ENCODE peak calls at places on chromosomes 4 and X, in four cellular contexts. Q, H, P and Z are unnamed samples. For H3K4me1, the result is how much of the 10 kb centered on the place peaks cover.

GRCh38 chr4:6907658-6908191 is 1.9 kb upstream of the TBC1D14 start:
- DNase-seq in H (peak), Q (peak), P (peak), Z (peak)

GRCh38 chrX:506341-506740 is 119.6 kb upstream of the PPP2R3B start:
- DNase-seq in P (no peak), H (no peak), Q (no peak), Z (no peak)

GRCh38 chrX:50971390-50971789 is 60.9 kb downstream of the BMP15 start:
- DNase-seq in Q (no peak), P (no peak), H (no peak), Z (no peak)

GRCh38 chrX:9677098-9677739 is 88.4 kb downstream of the GPR143 start:
- DNase-seq in Q (peak), P (peak), H (peak), Z (peak)

GRCh38 chrX:30713061-30713525 is 59.9 kb downstream of the GK start:
- DNase-seq in H (peak), Q (peak), P (peak), Z (peak)

GRCh38 chr4:40124690-40125089 is 68.0 kb downstream of the N4BP2 start:
- DNase-seq in P (no peak), Q (no peak), H (no peak), Z (no peak)

GRCh38 chr4:14916554-14917304 is 85.6 kb upstream of the CPEB2 start:
- DNase-seq in H (no peak), P (no peak), Q (peak), Z (no peak)

GRCh38 chr4:94304365-94304971 is 38.2 kb downstream of the HPGDS start:
- DNase-seq in H (peak), Q (no peak), P (no peak), Z (no peak)

GRCh38 chr4:66927937-66928336 is 617.4 kb downstream of the CENPC start:
- DNase-seq in H (no peak), Q (no peak), P (no peak), Z (no peak)

GRCh38 chr4:87268401-87268800 is 48.0 kb upstream of the KLHL8 start:
- DNase-seq in Q (no peak), H (no peak), P (no peak), Z (no peak)

GRCh38 chr4:38868055-38868965 is 704 bp downstream of the FAM114A1 start:
- DNase-seq in P (peak), H (peak), Q (peak), Z (peak)

GRCh38 chrX:112233164-112233563 is 150.6 kb upstream of the TRPC5 start:
- DNase-seq in Q (no peak), H (no peak), P (no peak), Z (no peak)

GRCh38 chr4:147769386-147769785 is 37.5 kb downstream of the ARHGAP10 start:
- DNase-seq in Q (no peak), P (no peak), H (no peak), Z (no peak)

GRCh38 chr4:40630335-40631021 is 814 bp upstream of the RBM47 start:
- DNase-seq in H (peak), Q (peak), P (peak), Z (peak)

GRCh38 chr4:101419324-101420135 is 72.2 kb upstream of the PPP3CA start:
- DNase-seq in Q (no peak), H (peak), P (peak), Z (no peak)

GRCh38 chr4:133320576-133321170 is 171.6 kb downstream of the PCDH10 start:
- DNase-seq in P (no peak), H (no peak), Q (no peak), Z (no peak)

GRCh38 chr4:31089815-31090214 is 369.6 kb downstream of the PCDH7 start:
- DNase-seq in P (no peak), Q (peak), H (peak), Z (no peak)

GRCh38 chr4:151691639-151692442 is 69.0 kb downstream of the GATB start:
- DNase-seq in P (no peak), H (peak), Q (peak), Z (no peak)

GRCh38 chr4:82431026-82431745 is 796 bp downstream of the ENOPH1 start:
- DNase-seq in P (peak), Q (peak), H (peak), Z (peak)

GRCh38 chr4:8544741-8545438 is 35.3 kb upstream of the GPR78 start:
- DNase-seq in Q (no peak), P (no peak), H (no peak), Z (no peak)

GRCh38 chr4:163623787-163624186 is 129.3 kb downstream of the TMA16 start:
- DNase-seq in Q (no peak), P (no peak), H (no peak), Z (no peak)

GRCh38 chr4:177596035-177596434 is 153.8 kb upstream of the AGA start:
- DNase-seq in P (no peak), Q (no peak), H (no peak), Z (no peak)

GRCh38 chrX:114930227-114930626 is 87.2 kb downstream of the IL13RA2 start:
- DNase-seq in H (no peak), Q (no peak), P (no peak), Z (no peak)

GRCh38 chr4:143411527-143412480 is 75.1 kb downstream of the GAB1 start:
- DNase-seq in Q (no peak), H (no peak), P (no peak), Z (no peak)

GRCh38 chr4:26032142-26032541 is 118.1 kb downstream of the SMIM20 start:
- DNase-seq in P (no peak), Q (no peak), H (no peak), Z (no peak)

GRCh38 chrX:107025538-107025937 is 25.5 kb upstream of the MORC4 start:
- DNase-seq in P (no peak), H (no peak), Q (no peak), Z (no peak)

GRCh38 chr4:150582101-150582565 is at the start of gene MAB21L2:
- DNase-seq in Q (no peak), P (no peak), H (no peak), Z (no peak)

GRCh38 chr4:171896426-171896825 is 83.2 kb downstream of the GALNTL6 start:
- DNase-seq in P (no peak), H (no peak), Q (no peak), Z (no peak)

GRCh38 chr4:113955948-113956347 is 23.5 kb downstream of the ARSJ start:
- DNase-seq in H (no peak), Q (no peak), P (no peak), Z (no peak)

GRCh38 chr4:140061883-140062282 is 92.1 kb downstream of the MAML3 start:
- DNase-seq in P (no peak), H (no peak), Q (no peak), Z (no peak)

GRCh38 chrX:110964761-110965160 is 131.2 kb upstream of the PAK3 start:
- DNase-seq in Q (no peak), H (no peak), P (no peak), Z (no peak)

GRCh38 chr4:174398728-174399127 is 115.0 kb downstream of the CEP44 start:
- DNase-seq in Q (no peak), P (no peak), H (no peak), Z (no peak)

GRCh38 chr4:160110891-160111290 is 1008.0 kb downstream of the RAPGEF2 start:
- DNase-seq in P (no peak), H (no peak), Q (no peak), Z (no peak)

GRCh38 chrX:121301822-121302221 is 254.4 kb downstream of the GLUD2 start:
- DNase-seq in P (no peak), H (no peak), Q (no peak), Z (no peak)

GRCh38 chr4:99655315-99656081 is 2.1 kb downstream of the C4orf54 start:
- DNase-seq in P (no peak), Q (peak), H (no peak), Z (no peak)

GRCh38 chr4:10622728-10623127 is 61.8 kb downstream of the CLNK start:
- DNase-seq in H (no peak), Q (no peak), P (no peak), Z (no peak)

GRCh38 chr4:101103381-101104142 is 243.8 kb downstream of the PPP3CA start:
- DNase-seq in H (no peak), Q (no peak), P (no peak), Z (no peak)

GRCh38 chr4:101888472-101888871 is 97.9 kb downstream of the BANK1 start:
- DNase-seq in H (no peak), P (no peak), Q (no peak), Z (no peak)

DNA sequence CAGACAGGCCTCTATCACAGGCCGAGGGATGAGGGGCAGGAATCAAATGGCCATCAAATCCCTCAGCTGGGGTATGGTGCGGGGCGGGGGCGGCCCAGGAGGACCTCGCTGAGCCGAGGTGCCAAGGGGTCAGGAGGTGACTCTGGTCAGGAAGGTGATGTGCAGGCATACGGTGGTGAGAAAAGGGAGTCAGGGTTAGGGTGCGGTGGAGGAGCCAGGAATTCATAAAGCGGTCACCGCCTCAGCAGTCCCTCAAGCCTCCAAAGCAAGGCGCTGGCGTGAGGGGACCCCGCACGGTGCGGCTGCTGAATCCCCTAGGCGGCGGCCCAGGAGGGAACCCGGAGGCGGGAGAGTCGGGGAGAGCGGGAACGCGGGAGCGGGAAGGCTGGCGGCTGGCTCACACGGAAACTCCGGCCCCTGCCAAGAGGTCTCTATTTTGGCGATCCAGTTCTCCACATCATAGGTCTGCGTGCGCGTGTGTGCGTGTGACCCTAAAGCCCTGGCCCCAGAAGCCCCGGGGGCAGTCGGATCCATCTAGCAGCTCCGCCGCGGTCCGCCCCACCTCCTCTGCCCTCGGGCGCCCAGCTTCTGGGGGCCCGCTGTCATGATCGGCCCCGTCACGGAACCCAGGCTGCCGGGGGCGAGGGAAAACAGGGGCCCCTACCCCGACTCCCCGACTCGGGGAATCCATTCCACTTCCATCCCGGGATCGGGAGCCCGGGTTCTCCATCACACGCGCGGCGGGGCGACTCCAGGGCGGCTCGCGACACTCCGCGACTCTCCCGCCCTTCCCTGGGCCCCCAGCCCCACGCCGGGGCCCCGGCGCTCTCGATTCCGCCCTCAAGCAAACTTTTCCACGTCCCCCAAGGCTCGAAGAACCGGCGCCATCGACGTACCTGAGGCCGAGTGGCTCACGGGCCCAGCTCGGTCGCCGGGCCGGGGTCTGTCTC is 593 bp downstream of the ELF4 start:
- DNase-seq in P (no peak), Q (no peak), H (no peak), Z (no peak)
- H3K4me1 ChIP-seq in P (under half), Q (under half), H (under half), Z (under half)

GRCh38 chrX:132488819-132489255 is at the start of gene MBNL3:
- DNase-seq in Q (peak), H (peak), P (peak), Z (no peak)

GRCh38 chrX:132490086-132490419 is 1.2 kb upstream of the MBNL3 start:
- DNase-seq in P (peak), H (no peak), Q (no peak), Z (no peak)

GRCh38 chrX:132493095-132493494 is 4.3 kb upstream of the MBNL3 start:
- DNase-seq in Q (no peak), H (no peak), P (no peak), Z (no peak)

GRCh38 chrX:132489256-132490085 is 633 bp upstream of the MBNL3 start:
- DNase-seq in P (peak), Q (peak), H (peak), Z (peak)

DNA sequence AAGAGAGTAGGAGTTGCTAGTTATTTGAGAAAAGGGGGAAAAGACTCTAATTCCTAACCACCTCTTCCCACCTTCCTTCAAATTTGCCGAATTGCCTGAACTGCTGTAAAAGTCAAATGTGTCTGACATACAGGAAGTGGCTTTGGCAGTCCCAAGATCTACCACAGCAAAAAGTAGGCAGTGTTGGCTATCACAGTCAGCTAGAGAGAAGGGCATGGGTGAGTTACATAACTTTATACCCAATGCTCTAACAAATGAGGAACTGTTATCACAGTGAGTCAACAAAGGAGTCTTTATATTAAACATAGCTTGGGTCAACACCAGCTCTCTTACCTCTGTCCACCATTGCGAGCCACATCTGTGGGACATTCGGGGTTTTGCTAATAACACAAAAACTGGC is 2.4 kb upstream of the MBNL3 start:
- DNase-seq in H (no peak), P (peak), Q (no peak), Z (no peak)
- TF ChIP-seq POLR2A in H (no peak), P (no peak), Q (no peak), Z (no peak)

DNA sequence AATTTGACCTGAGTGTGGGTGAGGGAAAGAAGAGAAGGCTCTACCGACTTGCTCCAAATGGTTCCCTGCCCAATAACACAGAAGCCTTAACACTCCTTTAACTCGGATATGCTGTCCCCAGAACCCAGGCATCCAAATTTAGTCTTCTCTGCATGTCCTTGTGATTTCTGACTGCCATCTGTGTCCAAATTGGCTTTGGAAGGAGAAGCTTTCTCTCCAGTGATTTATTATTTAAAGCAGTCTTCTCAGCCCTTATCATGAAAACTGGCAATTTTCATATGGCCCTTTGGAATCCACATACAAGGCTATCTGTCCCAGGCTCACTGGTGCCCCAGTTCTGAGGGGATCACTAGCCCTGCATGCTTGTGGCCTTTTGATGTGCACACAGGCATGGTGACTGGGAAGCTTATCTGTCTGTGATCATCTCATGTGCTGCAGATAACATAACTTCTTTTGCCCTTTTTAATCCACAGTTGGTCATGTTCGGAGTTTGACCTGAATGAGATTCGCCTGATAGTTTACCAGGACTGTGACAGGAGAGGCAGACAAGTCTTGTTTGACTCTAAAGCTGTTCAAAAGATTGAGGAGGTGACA is 56.7 kb downstream of the FNIP2 start:
- DNase-seq in Q (no peak), P (no peak), H (no peak), Z (no peak)
- H3K4me1 ChIP-seq in Q (half or more), P (under half), H (under half), Z (under half)

GRCh38 chr4:76211769-76212168 is 1.9 kb downstream of the SCARB2 start:
- DNase-seq in H (no peak), Q (no peak), P (no peak), Z (no peak)
- TF ChIP-seq POLR2A in H (no peak), Q (no peak), P (no peak), Z (peak)

GRCh38 chr4:2799444-2799911 is 6.6 kb downstream of the SH3BP2 start:
- DNase-seq in P (peak), Q (peak), H (no peak), Z (no peak)

GRCh38 chr4:2797188-2797544 is 4.3 kb downstream of the SH3BP2 start:
- DNase-seq in Q (no peak), H (no peak), P (no peak), Z (no peak)

GRCh38 chr4:2796261-2797187 is 3.6 kb downstream of the SH3BP2 start:
- DNase-seq in H (peak), P (peak), Q (peak), Z (no peak)

GRCh38 chr4:2798399-2799301 is 5.8 kb downstream of the SH3BP2 start:
- DNase-seq in H (no peak), P (peak), Q (peak), Z (peak)

GRCh38 chr4:2797545-2798305 is 4.8 kb downstream of the SH3BP2 start:
- DNase-seq in H (peak), Q (peak), P (no peak), Z (no peak)
- H3K4me1 ChIP-seq in H (under half), Q (half or more), P (half or more), Z (half or more)

GRCh38 chrX:154366666-154367055 is 7.8 kb downstream of the FLNA start:
- DNase-seq in H (peak), P (no peak), Q (peak), Z (no peak)

GRCh38 chrX:154369453-154370299 is 4.8 kb downstream of the FLNA start:
- DNase-seq in Q (peak), H (peak), P (peak), Z (no peak)

GRCh38 chrX:154370300-154370881 is 4.0 kb downstream of the FLNA start:
- DNase-seq in P (no peak), Q (peak), H (no peak), Z (no peak)

GRCh38 chrX:154367474-154368308 is 6.7 kb downstream of the FLNA start:
- DNase-seq in H (no peak), Q (no peak), P (no peak), Z (no peak)

DNA sequence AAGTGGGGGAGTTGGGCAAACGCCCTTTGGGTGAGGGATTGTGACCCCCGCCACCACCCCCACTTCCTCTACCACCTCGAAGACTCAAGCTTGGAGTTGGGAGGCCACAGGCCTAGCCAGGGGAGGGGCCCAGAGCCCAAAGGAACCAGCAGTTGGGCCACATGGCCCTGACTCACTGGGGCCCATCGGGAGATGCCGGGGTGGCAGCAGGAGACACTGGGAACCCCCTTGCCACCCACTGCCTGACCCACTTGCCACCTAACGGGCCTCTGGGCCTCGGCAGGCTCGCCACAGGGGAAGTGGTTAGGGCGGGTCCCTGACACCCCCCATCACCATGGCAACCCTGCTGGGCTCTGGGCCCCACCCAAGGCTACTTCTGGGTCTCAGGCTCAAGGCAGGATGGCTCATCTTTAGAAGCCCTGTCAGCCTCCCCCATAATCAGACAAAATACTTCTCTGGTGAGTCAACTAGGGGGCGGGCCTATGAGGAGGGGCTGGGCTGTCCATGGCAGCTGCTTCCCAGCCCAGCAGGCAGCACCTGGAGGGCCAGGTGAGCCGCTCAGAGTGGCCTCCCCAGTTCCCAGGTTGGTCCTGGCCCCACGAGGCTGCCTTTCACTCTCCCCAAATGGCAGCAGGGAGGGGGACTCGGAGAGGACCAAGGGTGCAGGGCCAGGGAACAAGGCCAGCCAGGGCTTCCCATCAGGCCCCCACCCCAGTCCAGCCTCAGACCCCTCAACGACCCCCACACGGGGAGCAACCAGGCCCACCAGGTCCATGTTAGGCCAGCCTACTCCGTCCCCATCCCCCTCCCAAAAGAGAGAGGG is 5.6 kb downstream of the FLNA start:
- DNase-seq in Q (peak), H (peak), P (peak), Z (peak)
- TF ChIP-seq POLR2A in Q (no peak), H (peak), P (no peak), Z (no peak)

GRCh38 chr4:2266821-2267220 is 4.9 kb upstream of the MXD4 start:
- DNase-seq in H (no peak), P (no peak), Q (no peak), Z (no peak)
- H3K4me1 ChIP-seq in H (under half), P (under half), Q (under half), Z (under half)

GRCh38 chrX:40647307-40648197 is at the start of gene CXorf38:
- DNase-seq in H (peak), P (peak), Q (peak), Z (peak)
- TF ChIP-seq POLR2A in H (peak), P (peak), Q (no peak), Z (peak)

GRCh38 chr4:187887886-187888285 is 107.7 kb upstream of the ZFP42 start:
- DNase-seq in Q (no peak), P (no peak), H (no peak), Z (no peak)
- H3K4me1 ChIP-seq in Q (under half), P (under half), H (under half), Z (under half)